ENCODE peak calls at places on chromosomes 13 and 19, in nine cellular contexts. G, P, V, C, S, Y, N, F and E are unnamed samples.

GRCh38 chr13:45441633-45442032 is 23.1 kb upstream of the COG3 start:
- DNase-seq in V (no peak), G (no peak), C (no peak), N (peak), Y (no peak), P (peak), S (no peak), F (no peak), E (no peak)

GRCh38 chr19:37951816-37952210 is 44.8 kb downstream of the SIPA1L3 start:
- DNase-seq in Y (no peak), P (no peak), F (no peak), V (no peak), S (no peak), G (no peak), C (no peak), N (no peak), E (no peak)

GRCh38 chr19:46413262-46414031 is at the start of gene CCDC8:
- DNase-seq in G (no peak), P (peak), C (peak), N (peak), S (peak), Y (peak), F (peak), V (peak), E (peak)

GRCh38 chr19:37925212-37925611 is 18.2 kb downstream of the SIPA1L3 start:
- DNase-seq in N (no peak), C (no peak), G (no peak), S (no peak), P (no peak), F (no peak), V (no peak), Y (no peak), E (no peak)

GRCh38 chr13:97275265-97275664 is 53.1 kb downstream of the MBNL2 start:
- DNase-seq in S (no peak), N (peak), Y (no peak), C (no peak), G (no peak), V (no peak), F (no peak), P (peak), E (no peak)

GRCh38 chr19:33292595-33293254 is 9.6 kb downstream of the CEBPA start:
- DNase-seq in S (no peak), P (no peak), N (no peak), Y (no peak), F (no peak), G (no peak), C (peak), V (no peak), E (no peak)

GRCh38 chr13:92952161-92952560 is 274.4 kb upstream of the GPC6 start:
- DNase-seq in S (no peak), P (peak), V (no peak), N (no peak), G (no peak), F (no peak), Y (no peak), C (no peak), E (no peak)

GRCh38 chr19:54390942-54391577 is 24.2 kb upstream of the TTYH1 start:
- DNase-seq in C (no peak), S (peak), F (peak), P (peak), G (peak), N (peak), V (no peak), Y (no peak), E (no peak)

GRCh38 chr19:28257396-28257795 is 955.6 kb downstream of the UQCRFS1 start:
- DNase-seq in G (no peak), N (no peak), F (no peak), C (no peak), V (no peak), Y (no peak), P (no peak), S (no peak), E (no peak)

GRCh38 chr13:28402057-28402381 is 92.9 kb downstream of the FLT1 start:
- DNase-seq in P (no peak), G (no peak), F (no peak), S (no peak), V (no peak), N (no peak), C (no peak), Y (no peak), E (no peak)

GRCh38 chr13:99313941-99314340 is 6.7 kb upstream of the GPR183 start:
- DNase-seq in P (no peak), N (no peak), C (no peak), G (no peak), V (no peak), Y (no peak), S (no peak), F (no peak), E (no peak)

GRCh38 chr13:73991884-73992283 is 142.3 kb downstream of the KLF12 start:
- DNase-seq in Y (no peak), V (no peak), F (no peak), G (no peak), S (no peak), N (no peak), P (no peak), C (no peak), E (no peak)

GRCh38 chr13:43785681-43786471 is 896 bp downstream of the ENOX1 start:
- DNase-seq in P (peak), S (peak), F (peak), N (peak), C (peak), G (no peak), Y (peak), V (no peak), E (peak)

GRCh38 chr13:24500977-24501376 is 11.6 kb downstream of the PARP4 start:
- DNase-seq in S (no peak), N (peak), V (no peak), Y (no peak), G (no peak), C (no peak), F (no peak), P (peak), E (no peak)

GRCh38 chr13:24192811-24193162 is 32.3 kb downstream of the SPATA13 start:
- DNase-seq in G (no peak), N (no peak), Y (no peak), S (no peak), P (no peak), F (no peak), V (no peak), C (no peak), E (no peak)

GRCh38 chr19:34365463-34366401 is 736 bp downstream of the GPI start:
- DNase-seq in F (peak), S (peak), P (peak), V (no peak), G (no peak), N (peak), Y (peak), C (peak), E (peak)

GRCh38 chr19:39144487-39145071 is 19.0 kb downstream of the PAK4 start:
- DNase-seq in S (no peak), G (no peak), V (no peak), C (peak), P (peak), Y (no peak), F (no peak), N (peak), E (no peak)

GRCh38 chr13:23739597-23739996 is 149.6 kb downstream of the MIPEP start:
- DNase-seq in Y (no peak), V (no peak), P (no peak), C (no peak), S (peak), G (no peak), N (no peak), F (no peak), E (no peak)

GRCh38 chr13:62678039-62678438 is 1262.4 kb upstream of the PCDH20 start:
- DNase-seq in P (no peak), Y (no peak), G (no peak), N (peak), C (no peak), S (no peak), V (no peak), F (no peak), E (no peak)

GRCh38 chr13:50866817-50867640 is 23.5 kb upstream of the DLEU7 start:
- DNase-seq in G (no peak), V (no peak), P (no peak), S (no peak), F (no peak), Y (no peak), C (no peak), N (no peak), E (no peak)

GRCh38 chr19:33689138-33689746 is 67.5 kb downstream of the CHST8 start:
- DNase-seq in Y (peak), S (no peak), N (no peak), V (no peak), C (peak), P (no peak), G (no peak), F (no peak), E (no peak)

GRCh38 chr19:34975056-34975455 is 11.0 kb upstream of the ZNF792 start:
- DNase-seq in Y (no peak), F (no peak), N (no peak), G (no peak), V (no peak), C (peak), P (no peak), S (no peak), E (no peak)

GRCh38 chr19:15128162-15128770 is 21.1 kb downstream of the SYDE1 start:
- DNase-seq in S (no peak), P (peak), V (no peak), G (no peak), C (no peak), F (no peak), Y (no peak), N (no peak), E (no peak)

GRCh38 chr13:34810996-34811395 is 131.1 kb upstream of the NBEA start:
- DNase-seq in C (no peak), V (no peak), Y (no peak), S (no peak), F (no peak), N (no peak), G (no peak), P (no peak), E (no peak)

GRCh38 chr13:26688286-26688685 is 72.3 kb downstream of the GPR12 start:
- DNase-seq in G (no peak), C (no peak), N (no peak), P (no peak), S (no peak), Y (no peak), F (no peak), V (no peak), E (no peak)

GRCh38 chr19:19305696-19306095 is 14.6 kb downstream of the SUGP1 start:
- DNase-seq in S (no peak), N (no peak), Y (no peak), G (no peak), P (no peak), V (no peak), C (no peak), F (no peak), E (no peak)

GRCh38 chr19:55305983-55306562 is 19.1 kb downstream of the TMEM150B start:
- DNase-seq in G (no peak), F (peak), N (no peak), V (no peak), P (no peak), C (no peak), Y (no peak), S (no peak), E (no peak)

GRCh38 chr13:87459419-87459818 is 211.8 kb upstream of the SLITRK5 start:
- DNase-seq in V (no peak), S (no peak), Y (no peak), G (no peak), F (no peak), N (no peak), P (no peak), C (no peak), E (no peak)

GRCh38 chr13:110131424-110131823 is 175.5 kb downstream of the COL4A1 start:
- DNase-seq in P (no peak), F (no peak), Y (no peak), G (no peak), N (no peak), C (no peak), S (no peak), V (no peak), E (no peak)

GRCh38 chr13:79621902-79622301 is 140.9 kb downstream of the NDFIP2 start:
- DNase-seq in V (no peak), P (no peak), C (no peak), F (no peak), Y (no peak), G (no peak), N (no peak), S (no peak), E (no peak)

GRCh38 chr19:28498404-28498976 is 714.5 kb downstream of the UQCRFS1 start:
- DNase-seq in Y (no peak), S (no peak), G (no peak), C (no peak), F (no peak), P (no peak), V (no peak), N (no peak), E (no peak)

GRCh38 chr19:54002495-54003315 is 11.3 kb downstream of the CACNG6 start:
- DNase-seq in P (no peak), N (no peak), C (no peak), V (no peak), F (no peak), S (no peak), G (no peak), Y (no peak), E (no peak)

GRCh38 chr19:8253678-8254077 is 44.5 kb downstream of the CERS4 start:
- DNase-seq in F (no peak), V (no peak), S (no peak), N (no peak), P (peak), G (no peak), C (no peak), Y (no peak), E (peak)

GRCh38 chr19:3555653-3556422 is 1.5 kb downstream of the MFSD12 start:
- DNase-seq in N (no peak), F (no peak), V (no peak), P (no peak), S (no peak), Y (no peak), G (no peak), C (no peak), E (no peak)

GRCh38 chr13:105346141-105346766 is 1189.2 kb downstream of the EFNB2 start:
- DNase-seq in G (no peak), V (no peak), N (peak), Y (no peak), P (peak), C (no peak), S (no peak), F (no peak), E (no peak)

GRCh38 chr13:27012482-27013197 is 159.0 kb downstream of the USP12 start:
- DNase-seq in Y (no peak), P (peak), S (no peak), N (peak), F (peak), C (no peak), G (no peak), V (no peak), E (no peak)

DNA sequence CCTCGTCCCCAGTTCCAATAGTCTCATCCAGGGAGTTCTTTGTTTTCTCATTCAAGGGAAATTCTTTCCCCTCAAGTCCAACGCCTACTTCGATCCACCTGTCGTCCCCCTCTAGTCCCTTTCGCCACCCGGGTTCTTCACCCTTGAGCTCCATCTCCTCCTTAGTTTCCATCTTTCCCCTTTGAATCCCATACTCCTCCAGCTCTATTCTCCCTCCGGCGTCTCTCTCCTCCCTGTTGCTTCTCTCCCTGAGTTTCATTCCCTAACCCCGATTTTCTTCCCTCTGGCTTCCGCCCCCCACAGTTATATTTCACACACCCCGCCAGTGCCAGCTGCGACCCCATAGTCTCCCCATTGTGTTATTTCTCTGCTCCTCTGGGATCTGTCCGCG is 628 bp upstream of the SLC17A7 start:
- DNase-seq in S (no peak), V (no peak), P (no peak), C (no peak), Y (no peak), G (no peak), N (no peak), F (no peak), E (no peak)
- H3K27ac ChIP-seq in S (no peak), V (no peak), P (no peak), C (no peak), Y (no peak), G (no peak), N (no peak), F (no peak), E (no peak)

DNA sequence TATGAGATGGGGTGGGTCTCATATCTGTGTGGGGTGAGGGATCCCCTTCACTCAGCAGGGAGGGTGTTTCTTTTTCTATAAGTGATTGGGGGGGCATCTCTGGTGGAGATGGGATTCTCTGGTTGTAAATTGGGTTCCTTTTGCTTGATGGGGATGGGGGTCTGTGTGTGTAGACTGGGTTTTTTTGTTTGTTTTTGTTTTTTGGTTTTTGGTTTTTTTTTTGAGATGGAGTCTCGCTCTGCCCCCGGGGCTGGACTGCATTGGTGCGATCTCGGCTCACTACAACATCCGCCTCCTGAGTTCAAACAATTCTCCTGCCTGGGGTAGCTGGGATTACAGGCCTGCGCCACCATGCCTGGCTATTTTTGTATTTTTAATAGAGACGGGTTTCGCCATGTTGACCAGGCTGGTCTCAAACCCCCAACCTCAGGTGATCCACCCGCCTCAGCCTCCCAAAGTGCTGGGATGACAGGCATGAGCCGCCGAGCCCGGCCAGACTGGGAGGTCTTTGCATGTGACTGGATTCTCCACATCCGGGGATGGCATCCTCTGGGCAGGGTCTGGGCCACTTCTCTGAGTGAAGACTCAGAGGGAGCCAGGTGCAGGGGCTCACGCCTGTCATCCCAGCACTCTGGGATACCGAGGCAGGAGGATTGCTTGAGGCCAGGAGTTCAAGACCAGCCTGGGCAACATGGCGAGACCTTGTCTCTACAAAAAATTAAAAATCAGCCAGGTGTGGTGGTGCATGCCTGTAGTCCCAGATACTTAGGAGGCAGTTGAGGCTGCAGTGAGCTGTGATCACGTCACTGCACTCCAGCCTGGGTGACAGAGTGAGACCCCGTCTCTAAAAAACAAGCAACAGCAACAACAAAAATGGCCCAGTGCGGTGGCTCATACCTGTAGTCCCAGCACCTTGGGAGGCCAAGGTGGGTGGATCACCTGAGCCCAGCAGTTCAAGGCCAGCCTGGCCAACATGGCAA is 799 bp downstream of the MYBPC2 start:
- DNase-seq in V (no peak), P (no peak), N (no peak), Y (no peak), C (no peak), S (no peak), F (no peak), G (no peak), E (no peak)
- H3K27ac ChIP-seq in V (no peak), P (no peak), N (no peak), Y (no peak), C (no peak), S (no peak), F (no peak), G (no peak), E (peak)

DNA sequence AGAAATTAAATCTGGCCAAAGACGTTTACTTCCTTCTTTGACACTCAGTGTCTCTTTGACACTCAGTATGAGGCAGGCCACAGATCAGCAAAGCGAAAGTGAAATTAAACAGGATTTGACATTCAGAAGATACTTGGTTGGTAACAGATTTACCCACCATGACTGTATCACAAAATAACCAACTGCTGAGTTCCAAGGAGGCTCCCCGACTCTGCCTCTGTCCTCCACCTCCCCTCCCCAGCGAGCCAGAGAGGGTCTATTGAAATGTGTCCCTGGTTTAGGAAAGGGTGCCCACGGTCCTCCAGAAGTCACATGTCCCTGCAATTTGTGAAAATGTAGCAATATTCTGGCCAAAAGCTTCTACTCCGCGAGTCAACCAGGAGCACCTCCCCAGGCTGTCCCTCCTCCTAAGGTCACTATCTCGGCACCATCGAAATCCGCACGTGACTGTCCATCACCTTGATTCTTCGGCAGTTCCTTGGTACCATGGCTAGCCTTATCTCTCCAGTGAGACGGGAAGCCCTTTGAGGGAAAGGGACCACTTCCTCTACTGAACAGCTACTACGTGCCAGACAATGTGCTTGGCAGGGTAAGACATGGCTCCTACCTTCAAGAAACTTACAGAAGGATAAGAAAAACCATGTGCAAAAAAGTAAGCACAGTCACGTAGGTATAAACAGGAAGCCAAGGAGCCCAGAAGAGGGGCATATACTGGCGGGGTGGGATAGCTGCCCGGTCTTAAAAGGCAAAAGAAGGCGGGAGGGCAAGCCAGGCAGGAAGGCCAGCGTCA is 1.5 kb downstream of the N4BP2L1 start:
- DNase-seq in G (peak), Y (no peak), P (no peak), V (no peak), F (no peak), N (peak), C (no peak), S (no peak), E (no peak)
- H3K27ac ChIP-seq in G (peak), Y (peak), P (no peak), V (no peak), F (no peak), N (no peak), C (peak), S (no peak), E (peak)

GRCh38 chr19:41804327-41804726 is 7.9 kb downstream of the CEACAM3 start:
- DNase-seq in P (no peak), F (no peak), V (no peak), C (no peak), N (no peak), G (no peak), S (no peak), Y (no peak), E (no peak)

GRCh38 chr19:41799444-41800000 is 3.1 kb downstream of the CEACAM3 start:
- DNase-seq in F (no peak), C (peak), P (no peak), N (no peak), Y (no peak), S (no peak), G (no peak), V (no peak), E (no peak)

GRCh38 chr19:41801031-41801430 is 4.6 kb downstream of the CEACAM3 start:
- DNase-seq in G (no peak), P (no peak), N (no peak), F (no peak), S (no peak), V (no peak), C (no peak), Y (no peak), E (no peak)

GRCh38 chr19:41802770-41803169 is 6.4 kb downstream of the CEACAM3 start:
- DNase-seq in Y (no peak), V (no peak), F (no peak), P (no peak), G (no peak), S (no peak), C (no peak), N (no peak), E (no peak)

DNA sequence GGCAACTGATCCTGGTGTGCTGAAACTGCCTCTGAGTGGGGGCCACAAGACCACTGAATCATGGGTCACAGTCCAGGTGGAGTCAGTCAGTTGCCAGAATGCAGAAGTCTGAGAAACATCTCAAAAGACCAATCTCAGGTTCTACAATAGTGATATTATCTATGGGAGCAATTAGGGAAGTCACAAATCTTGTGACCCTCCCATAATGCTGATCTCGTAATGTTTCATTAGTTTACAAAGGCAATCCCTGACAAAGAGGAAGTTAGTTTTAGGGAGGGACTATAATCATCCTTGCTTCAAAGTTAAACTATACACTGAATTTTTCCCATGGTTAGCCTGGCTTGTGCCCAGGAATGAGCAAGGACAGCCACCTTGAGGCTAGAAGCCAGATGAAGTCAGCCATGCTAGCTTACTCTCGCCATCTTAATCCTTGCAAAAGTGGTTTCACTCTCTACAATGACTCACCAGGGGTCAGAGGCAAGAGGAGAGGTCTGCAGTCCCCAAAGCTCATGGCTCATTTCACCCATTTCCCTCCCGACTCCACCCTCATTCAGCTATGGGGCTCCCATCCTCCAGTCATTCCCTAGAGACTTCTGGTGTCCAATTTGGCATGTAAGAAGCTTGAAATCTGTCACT is 5.4 kb downstream of the CEACAM3 start:
- DNase-seq in G (no peak), S (no peak), Y (no peak), N (no peak), P (no peak), V (no peak), C (no peak), F (no peak), E (no peak)
- H3K27ac ChIP-seq in G (no peak), S (no peak), Y (no peak), N (no peak), P (no peak), V (no peak), C (no peak), F (no peak), E (no peak)